ENCODE peak calls at places on chromosomes 12 and 14, in nine cellular contexts. P, Z, M, V, Y, F, A, X and R are unnamed samples.

GRCh38 chr14:46048127-46048526 is 603.5 kb downstream of the RPL10L start:
- DNase-seq in P (peak; percentile 32), M (no peak), A (peak; percentile 27), Z (peak; percentile 88), V (no peak), F (no peak), Y (no peak), X (peak; percentile 39), R (no peak)

GRCh38 chr12:129049917-129050316 is 196.6 kb downstream of the GLT1D1 start:
- DNase-seq in X (no peak), P (no peak), F (no peak), M (no peak), Y (no peak), V (no peak), Z (peak; percentile 80), A (no peak), R (no peak)

GRCh38 chr14:50040401-50040775 is 76.0 kb downstream of the VCPKMT start:
- DNase-seq in V (no peak), F (no peak), M (no peak), Y (no peak), X (no peak), A (peak; percentile 29), P (no peak), Z (no peak), R (no peak)

GRCh38 chr12:103901518-103902173 is 28.6 kb upstream of the HSP90B1 start:
- DNase-seq in Z (no peak), F (no peak), A (no peak), Y (no peak), V (no peak), X (no peak), P (no peak), M (no peak), R (no peak)

GRCh38 chr12:68888243-68888642 is 44.7 kb downstream of the CPM start:
- DNase-seq in Y (no peak), M (no peak), A (no peak), X (no peak), V (no peak), P (no peak), F (no peak), Z (no peak), R (no peak)

GRCh38 chr14:80055912-80056801 is 155.1 kb downstream of the DIO2 start:
- DNase-seq in V (no peak), X (no peak), Y (no peak), M (no peak), A (peak; percentile 27), F (no peak), Z (peak; percentile 70), P (peak; percentile 18), R (no peak)

GRCh38 chr14:99516156-99517045 is 35.2 kb downstream of the CCNK start:
- DNase-seq in V (no peak), Z (no peak), P (no peak), A (no peak), F (peak; percentile 46), M (peak; percentile 77), X (no peak), Y (no peak), R (peak; percentile 9)

GRCh38 chr12:30044206-30044605 is 260.5 kb upstream of the TMTC1 start:
- DNase-seq in Y (no peak), P (no peak), X (no peak), A (no peak), M (no peak), V (no peak), Z (no peak), F (no peak), R (no peak)

GRCh38 chr12:34404377-34405285 is 382.3 kb downstream of the ALG10 start:
- DNase-seq in M (peak; percentile 43), P (no peak), A (peak; percentile 15), V (no peak), Z (no peak), F (peak; percentile 22), Y (peak; percentile 38), X (no peak), R (no peak)

GRCh38 chr14:76759589-76759988 is 1.7 kb upstream of the VASH1 start:
- DNase-seq in X (no peak), Z (no peak), M (peak; percentile 28), V (no peak), A (no peak), F (no peak), P (no peak), Y (no peak), R (no peak)

GRCh38 chr14:76761849-76762616 is 765 bp downstream of the VASH1 start:
- DNase-seq in Y (no peak), M (no peak), X (no peak), V (no peak), Z (no peak), P (no peak), A (no peak), F (no peak), R (no peak)

GRCh38 chr14:76762617-76763361 is 1.5 kb downstream of the VASH1 start:
- DNase-seq in V (no peak), M (peak; percentile 65), F (no peak), P (no peak), X (no peak), Y (no peak), Z (no peak), A (no peak), R (no peak)

GRCh38 chr14:76760331-76761197 is 704 bp upstream of the VASH1 start:
- DNase-seq in X (no peak), P (no peak), F (no peak), A (no peak), Y (no peak), Z (no peak), M (peak; percentile 70), V (no peak), R (no peak)

DNA sequence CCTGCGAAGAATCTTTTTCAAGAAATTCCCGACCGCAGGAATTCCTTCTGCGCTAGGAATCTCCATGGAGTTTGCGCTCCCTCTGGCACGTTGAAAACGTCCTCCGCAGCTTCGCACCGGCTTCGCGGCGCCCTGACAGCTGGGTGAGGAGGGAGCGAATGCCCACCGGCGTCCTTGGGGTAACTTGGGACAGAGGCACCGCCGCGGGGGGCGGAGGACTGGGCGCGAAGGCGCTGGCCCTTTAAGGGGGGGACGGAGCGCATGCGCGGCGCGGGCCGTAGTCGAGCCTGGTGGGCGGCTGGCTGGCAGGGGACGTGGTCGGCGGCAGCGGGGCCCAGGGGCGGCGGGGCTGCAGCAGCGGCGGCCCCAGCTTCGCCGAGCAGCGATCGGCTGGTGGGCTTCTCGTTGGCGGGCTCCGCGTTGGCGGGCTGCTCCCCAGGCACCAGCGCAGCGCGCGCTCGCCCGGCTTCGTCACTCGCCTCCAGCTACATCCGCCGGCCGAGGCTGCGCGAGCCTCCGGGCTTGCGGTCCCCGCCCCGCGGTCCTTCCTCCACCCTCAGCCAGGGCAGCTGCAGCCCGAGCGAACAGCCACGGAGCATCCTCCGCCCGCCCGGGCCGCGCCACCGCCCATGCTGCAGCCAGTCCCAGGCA is at the start of gene VASH1:
- DNase-seq in X (peak; percentile 15), A (peak; percentile 58), M (peak; percentile 92), V (peak; percentile 91), F (no peak), P (no peak), Z (peak; percentile 77), Y (peak; percentile 86), R (peak; percentile 94)
- TF ChIP-seq POLR2AphosphoS5 in X (peak; percentile 84), A (peak; percentile 35), M (peak; percentile 74), V (no peak), F (no peak), P (no peak), Z (peak; percentile 27), Y (no peak), R (no peak)

DNA sequence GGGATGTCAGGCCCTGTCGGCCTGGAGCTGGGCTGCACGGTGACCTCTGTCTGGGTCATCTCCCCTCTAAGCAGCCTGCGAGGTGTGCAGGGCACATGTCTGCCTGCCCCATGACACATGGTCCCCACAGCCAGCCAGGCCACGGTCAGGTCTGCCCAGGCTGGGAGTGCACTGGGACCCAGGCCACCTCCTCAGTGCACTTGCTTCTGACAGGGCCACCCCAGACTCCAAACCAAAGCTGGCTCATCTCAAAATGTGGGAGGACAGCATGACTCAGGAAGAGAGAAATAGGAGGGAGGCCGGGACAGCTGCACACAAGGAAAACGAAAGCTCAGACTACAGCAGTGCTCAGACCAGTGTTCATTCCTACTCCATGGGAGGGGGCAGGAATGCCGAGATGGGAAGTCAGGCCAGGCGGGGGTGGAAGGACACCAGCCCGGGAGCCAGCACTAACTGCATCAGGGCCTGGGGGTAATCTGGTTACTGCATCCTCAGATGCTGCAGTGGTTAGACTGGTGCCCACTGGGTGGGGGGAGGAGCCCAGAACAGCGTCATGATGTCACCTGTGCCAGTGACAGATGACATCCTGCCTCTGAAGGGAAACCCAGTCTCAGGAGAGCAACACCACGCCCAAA is 4.0 kb downstream of the P2RX2 start:
- DNase-seq in P (no peak), X (no peak), M (no peak), F (no peak), V (no peak), A (no peak), Z (no peak), Y (no peak), R (no peak)
- TF ChIP-seq POLR2AphosphoS5 in P (no peak), X (no peak), M (peak; percentile 63), F (no peak), V (peak; percentile 7), A (peak; percentile 23), Z (no peak), Y (no peak), R (no peak)

DNA sequence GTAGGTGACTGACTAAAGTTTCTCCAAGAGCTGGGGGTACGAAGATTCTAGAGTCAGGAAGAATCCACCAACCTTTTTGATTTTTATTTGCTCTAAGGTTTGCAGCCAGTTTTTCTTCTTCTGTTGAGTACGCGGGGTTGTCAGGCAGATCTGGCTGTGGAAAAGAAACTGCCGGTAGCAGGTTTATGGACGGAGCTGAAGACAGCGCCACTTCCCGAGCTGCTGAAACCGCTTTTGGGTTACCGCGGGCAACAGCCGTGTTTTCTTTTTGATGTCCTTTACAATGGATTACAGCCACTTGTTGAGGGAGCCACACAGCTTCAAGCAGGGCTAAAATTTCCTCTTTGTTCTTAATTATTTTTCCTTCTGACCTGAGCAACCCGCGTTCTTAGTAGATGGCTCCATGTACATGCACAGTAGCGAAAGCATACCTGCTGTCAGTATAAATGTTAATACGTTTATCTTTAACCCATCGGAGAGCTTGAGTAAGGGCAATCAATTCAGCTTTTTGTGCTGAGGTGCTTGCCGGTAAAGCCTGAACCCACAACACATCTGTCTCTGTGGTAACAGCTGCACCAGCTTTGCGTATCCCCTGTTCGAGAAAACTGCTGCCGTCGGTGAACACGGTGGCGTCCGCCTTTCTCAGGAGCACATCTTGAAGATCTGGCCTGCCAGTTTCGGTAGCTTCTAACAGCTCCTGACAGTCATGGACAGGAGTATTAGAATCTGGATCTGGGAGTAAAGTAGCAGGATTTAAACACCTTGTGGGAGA is 674.3 kb downstream of the TMEM121 start:
- DNase-seq in X (no peak), P (no peak), V (no peak), Z (no peak), M (no peak), A (no peak), F (no peak), Y (no peak), R (no peak)
- TF ChIP-seq POLR2AphosphoS5 in X (no peak), P (no peak), V (no peak), Z (no peak), M (no peak), A (no peak), F (no peak), Y (no peak), R (no peak)

DNA sequence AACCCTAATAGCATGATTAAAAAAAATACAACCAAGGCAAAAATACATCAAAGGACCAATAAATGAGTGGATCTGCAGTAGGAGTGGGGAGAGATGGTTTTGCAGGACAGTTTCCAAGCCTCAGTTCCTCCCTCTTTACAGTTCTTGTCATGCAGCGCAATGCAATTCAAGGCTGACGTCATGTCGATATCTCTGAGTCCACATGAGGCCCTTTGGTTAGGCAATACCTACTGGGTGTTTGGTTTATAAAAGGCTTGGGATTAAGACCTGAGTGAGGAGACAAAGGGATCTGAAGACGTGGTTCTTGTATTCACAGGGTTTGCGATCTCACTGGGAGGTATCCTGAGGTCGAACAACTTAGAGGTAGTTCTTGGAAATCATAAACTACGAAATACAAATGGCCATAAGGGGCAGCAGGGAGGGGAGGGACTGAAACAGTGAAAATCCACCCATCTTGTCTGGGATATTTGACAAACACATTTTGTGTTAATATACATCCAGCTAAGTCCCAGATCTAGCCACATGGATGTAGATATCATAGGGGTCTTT is 441.0 kb downstream of the FUT8 start:
- DNase-seq in Y (no peak), A (no peak), F (no peak), X (no peak), M (no peak), P (no peak), V (no peak), Z (no peak), R (no peak)
- TF ChIP-seq POLR2AphosphoS5 in Y (no peak), A (no peak), F (no peak), X (no peak), M (no peak), P (no peak), V (no peak), Z (no peak), R (no peak)